ENCODE peak calls at places on chromosomes 7 and 10, in five cellular contexts. R, U, Q, W and T are unnamed samples.
A peak's percentile ranks its signal among the peaks of the same experiment; 100 is the strongest.

GRCh38 chr7:1664711-1665591 is 5.1 kb upstream of the ELFN1 start:
- DNase-seq in R (peak; percentile 44), U (peak; percentile 46), Q (peak; percentile 56), W (peak; percentile 66), T (peak; percentile 52)

GRCh38 chr10:18886102-18886501 is 162.5 kb upstream of the MALRD1 start:
- DNase-seq in R (no peak), U (peak; percentile 38), Q (no peak), W (no peak), T (no peak)

GRCh38 chr10:86938260-86938659 is 19.2 kb downstream of the MMRN2 start:
- DNase-seq in R (no peak), U (no peak), Q (no peak), W (no peak), T (no peak)

GRCh38 chr10:24556746-24557742 is 166.6 kb downstream of the ARHGAP21 start:
- DNase-seq in R (peak; percentile 58), U (peak; percentile 74), Q (no peak), W (no peak), T (peak; percentile 22)

GRCh38 chr7:157018328-157018996 is 8.0 kb upstream of the MNX1 start:
- DNase-seq in R (no peak), U (no peak), Q (no peak), W (no peak), T (no peak)

GRCh38 chr7:94272821-94273583 is 121.7 kb upstream of the COL1A2 start:
- DNase-seq in R (no peak), U (no peak), Q (no peak), W (no peak), T (no peak)

GRCh38 chr10:88042162-88043100 is 179.0 kb downstream of the PTEN start:
- DNase-seq in R (peak; percentile 23), U (no peak), Q (peak; percentile 52), W (peak; percentile 67), T (no peak)

GRCh38 chr10:126264089-126265018 is 123.9 kb downstream of the ADAM12 start:
- DNase-seq in R (no peak), U (no peak), Q (no peak), W (no peak), T (no peak)

GRCh38 chr7:157615101-157615817 is 278.5 kb downstream of the DNAJB6 start:
- DNase-seq in R (no peak), U (no peak), Q (no peak), W (no peak), T (no peak)

GRCh38 chr10:26832960-26833359 is 27.8 kb downstream of the ABI1 start:
- DNase-seq in R (no peak), U (no peak), Q (no peak), W (no peak), T (no peak)

GRCh38 chr10:79322616-79323566 is 24.4 kb upstream of the PPIF start:
- DNase-seq in R (peak; percentile 92), U (peak; percentile 100), Q (peak; percentile 72), W (peak; percentile 75), T (peak; percentile 83)

GRCh38 chr7:22481726-22482125 is 18.3 kb downstream of the STEAP1B start:
- DNase-seq in R (no peak), U (no peak), Q (no peak), W (no peak), T (no peak)

GRCh38 chr10:97049670-97050069 is 136.1 kb downstream of the SLIT1 start:
- DNase-seq in R (no peak), U (no peak), Q (no peak), W (no peak), T (no peak)

GRCh38 chr10:97047327-97047726 is 138.4 kb downstream of the SLIT1 start:
- DNase-seq in R (no peak), U (no peak), Q (no peak), W (no peak), T (no peak)

GRCh38 chr10:97048649-97049427 is 136.9 kb downstream of the SLIT1 start:
- DNase-seq in R (no peak), U (no peak), Q (no peak), W (no peak), T (no peak)

GRCh38 chr10:97046426-97047072 is 139.2 kb downstream of the SLIT1 start:
- DNase-seq in R (no peak), U (no peak), Q (no peak), W (no peak), T (no peak)

GRCh38 chr10:97047788-97048187 is 138.0 kb downstream of the SLIT1 start:
- DNase-seq in R (no peak), U (no peak), Q (no peak), W (no peak), T (no peak)
- H3K27ac ChIP-seq in R (no peak overlapping the region), U (no peak overlapping the region), Q (no peak overlapping the region), W (no peak overlapping the region), T (no peak overlapping the region)

GRCh38 chr10:829241-829640 is 102.3 kb downstream of the LARP4B start:
- DNase-seq in R (no peak), U (no peak), Q (no peak), W (no peak), T (no peak)
- H3K4me3 ChIP-seq in R (no peak overlapping the region), U (no peak overlapping the region), Q (no peak overlapping the region), W (no peak overlapping the region), T (no peak overlapping the region)

DNA sequence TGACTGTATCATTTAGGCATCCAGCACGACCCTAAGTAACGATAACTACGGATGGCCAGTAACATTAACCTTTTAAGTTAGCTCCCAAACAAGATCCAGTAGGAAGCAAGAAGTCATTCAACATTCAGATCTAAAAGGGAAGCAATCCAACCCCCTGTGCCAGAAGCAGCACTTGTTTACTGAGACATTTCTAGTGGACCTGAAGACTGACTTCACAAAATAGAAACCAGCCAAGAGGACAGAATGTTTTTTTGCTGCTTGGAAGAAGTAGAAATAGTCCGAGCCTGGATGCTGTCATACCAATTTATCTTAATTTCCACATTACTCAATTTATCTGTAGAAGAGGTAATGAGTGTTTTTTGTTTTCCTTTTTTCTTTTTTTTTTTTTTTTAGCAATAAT is 88.0 kb upstream of the CTTNBP2 start:
- DNase-seq in R (no peak), U (no peak), Q (no peak), W (no peak), T (no peak)
- H3K27ac ChIP-seq in R (no peak overlapping the region), U (no peak overlapping the region), Q (no peak overlapping the region), W (no peak overlapping the region), T (no peak overlapping the region)

GRCh38 chr10:1041514-1041913 is 7.4 kb downstream of the IDI1 start:
- DNase-seq in R (no peak), U (no peak), Q (no peak), W (no peak), T (no peak)

GRCh38 chr10:1043532-1043995 is 5.4 kb downstream of the IDI1 start:
- DNase-seq in R (no peak), U (no peak), Q (peak; percentile 57), W (no peak), T (no peak)

GRCh38 chr10:1044964-1045363 is 4.0 kb downstream of the IDI1 start:
- DNase-seq in R (no peak), U (no peak), Q (no peak), W (no peak), T (no peak)

GRCh38 chr10:1045415-1045814 is 3.5 kb downstream of the IDI1 start:
- DNase-seq in R (no peak), U (no peak), Q (no peak), W (no peak), T (no peak)

GRCh38 chr10:1044146-1044545 is 4.8 kb downstream of the IDI1 start:
- DNase-seq in R (no peak), U (no peak), Q (no peak), W (no peak), T (no peak)
- H3K4me3 ChIP-seq in R (no peak overlapping the region), U (no peak overlapping the region), Q (peak overlapping the region; percentile 27), W (no peak overlapping the region), T (no peak overlapping the region)

GRCh38 chr10:13873201-13873600 is 286.4 kb downstream of the PRPF18 start:
- DNase-seq in R (no peak), U (no peak), Q (no peak), W (no peak), T (no peak)

GRCh38 chr10:13871087-13871486 is 284.3 kb downstream of the PRPF18 start:
- DNase-seq in R (no peak), U (no peak), Q (no peak), W (no peak), T (no peak)

GRCh38 chr10:13871698-13872280 is 285.0 kb downstream of the PRPF18 start:
- DNase-seq in R (no peak), U (no peak), Q (no peak), W (no peak), T (no peak)

GRCh38 chr10:13869295-13869664 is 282.5 kb downstream of the PRPF18 start:
- DNase-seq in R (no peak), U (no peak), Q (no peak), W (no peak), T (peak; percentile 24)

GRCh38 chr10:13872411-13872810 is 285.6 kb downstream of the PRPF18 start:
- DNase-seq in R (no peak), U (no peak), Q (no peak), W (no peak), T (no peak)
- H3K27ac ChIP-seq in R (no peak overlapping the region), U (no peak overlapping the region), Q (no peak overlapping the region), W (no peak overlapping the region), T (no peak overlapping the region)

GRCh38 chr7:149729983-149730801 is 43.2 kb downstream of the ZNF467 start:
- DNase-seq in R (no peak), U (no peak), Q (peak; percentile 41), W (no peak), T (no peak)
- H3K4me3 ChIP-seq in R (no peak overlapping the region), U (no peak overlapping the region), Q (no peak overlapping the region), W (no peak overlapping the region), T (no peak overlapping the region)

GRCh38 chr10:59072038-59072437 is 104.4 kb upstream of the PHYHIPL start:
- DNase-seq in R (no peak), U (no peak), Q (no peak), W (no peak), T (no peak)

GRCh38 chr10:59073456-59074053 is 102.9 kb upstream of the PHYHIPL start:
- DNase-seq in R (no peak), U (no peak), Q (no peak), W (no peak), T (no peak)

GRCh38 chr10:59064116-59064707 is 112.2 kb upstream of the PHYHIPL start:
- DNase-seq in R (no peak), U (no peak), Q (no peak), W (no peak), T (no peak)

GRCh38 chr10:59064759-59065498 is 111.5 kb upstream of the PHYHIPL start:
- DNase-seq in R (no peak), U (no peak), Q (no peak), W (no peak), T (no peak)

DNA sequence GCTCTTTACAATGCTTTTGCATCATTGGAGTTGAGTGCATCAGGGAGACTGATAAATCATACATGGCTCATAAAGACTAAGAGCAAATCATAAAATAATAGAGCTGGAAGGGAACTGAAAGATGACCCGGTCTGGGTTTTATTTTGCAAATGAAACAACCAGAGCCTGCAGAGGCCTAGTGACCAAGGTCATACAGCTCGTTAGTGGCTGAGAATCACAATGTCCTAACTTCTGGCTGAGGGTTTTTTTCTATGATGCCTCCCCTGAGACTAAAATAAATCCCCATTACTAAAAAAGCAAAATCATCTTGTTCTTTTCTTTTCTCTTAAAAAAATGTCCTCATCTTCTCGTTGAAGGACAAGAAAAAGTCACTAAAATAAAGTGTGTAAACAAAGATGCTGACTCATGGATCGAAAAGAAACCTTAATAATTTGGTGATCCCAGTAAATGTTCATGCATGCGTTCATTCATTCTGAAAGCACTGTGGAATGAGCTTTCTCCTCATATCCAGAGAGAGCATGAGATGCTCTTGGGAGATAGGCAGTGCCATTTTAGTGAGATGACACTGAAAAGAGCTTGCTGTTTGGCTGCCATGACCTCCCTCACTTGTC is 107.8 kb upstream of the PHYHIPL start:
- DNase-seq in R (no peak), U (no peak), Q (no peak), W (no peak), T (no peak)
- H3K27ac ChIP-seq in R (no peak overlapping the region), U (no peak overlapping the region), Q (no peak overlapping the region), W (no peak overlapping the region), T (no peak overlapping the region)